ENCODE peak calls at places on chromosomes 7 and 10, in seven cellular contexts. F, R, M, Y, E, C and V are unnamed samples.

GRCh38 chr7:70446448-70447143 is 685.3 kb upstream of the GALNT17 start:
- DNase-seq in F (no peak), R (no peak), M (no peak), Y (no peak), E (no peak), C (no peak), V (no peak)

GRCh38 chr10:101005361-101005760 is 5.8 kb downstream of the LZTS2 start:
- DNase-seq in F (no peak), R (no peak), M (no peak), Y (no peak), E (no peak), C (peak), V (no peak)

GRCh38 chr10:80163741-80164341 is 31.3 kb downstream of the PLAC9 start:
- DNase-seq in F (peak), R (no peak), M (peak), Y (no peak), E (no peak), C (no peak), V (no peak)

GRCh38 chr7:93148135-93148534 is at the start of gene SAMD9L:
- DNase-seq in F (peak), R (no peak), M (peak), Y (no peak), E (no peak), C (no peak), V (no peak)

GRCh38 chr10:99973190-99973589 is 36.6 kb downstream of the DNMBP start:
- DNase-seq in F (no peak), R (no peak), M (no peak), Y (no peak), E (no peak), C (no peak), V (no peak)

GRCh38 chr10:92490387-92490786 is 83.5 kb downstream of the IDE start:
- DNase-seq in F (no peak), R (no peak), M (peak), Y (no peak), E (no peak), C (no peak), V (no peak)

GRCh38 chr7:76386691-76387260 is 22.7 kb downstream of the SSC4D start:
- DNase-seq in F (no peak), R (no peak), M (peak), Y (no peak), E (no peak), C (no peak), V (no peak)

GRCh38 chr10:84548869-84549268 is 220.5 kb downstream of the CCSER2 start:
- DNase-seq in F (no peak), R (no peak), M (no peak), Y (no peak), E (no peak), C (no peak), V (no peak)

GRCh38 chr7:15430191-15430590 is 131.6 kb downstream of the AGMO start:
- DNase-seq in F (no peak), R (no peak), M (no peak), Y (no peak), E (no peak), C (no peak), V (no peak)

GRCh38 chr7:155576900-155577508 is 30.6 kb upstream of the CNPY1 start:
- DNase-seq in F (no peak), R (no peak), M (no peak), Y (no peak), E (no peak), C (no peak), V (no peak)

GRCh38 chr10:62239994-62240393 is 28.6 kb downstream of the RTKN2 start:
- DNase-seq in F (peak), R (no peak), M (no peak), Y (no peak), E (no peak), C (no peak), V (no peak)

GRCh38 chr7:130994378-130995115 is 260.5 kb upstream of the KLF14 start:
- DNase-seq in F (peak), R (peak), M (no peak), Y (no peak), E (peak), C (no peak), V (peak)

GRCh38 chr7:74506329-74506724 is 52.6 kb downstream of the GTF2IRD1 start:
- DNase-seq in F (no peak), R (no peak), M (no peak), Y (no peak), E (no peak), C (no peak), V (no peak)

GRCh38 chr7:129499915-129500463 is 2.3 kb upstream of the SMKR1 start:
- DNase-seq in F (no peak), R (no peak), M (no peak), Y (no peak), E (no peak), C (no peak), V (no peak)

GRCh38 chr7:111744501-111745155 is 182.3 kb upstream of the IMMP2L start:
- DNase-seq in F (peak), R (no peak), M (peak), Y (no peak), E (no peak), C (no peak), V (no peak)

GRCh38 chr10:5447071-5447470 is 34.7 kb downstream of the NET1 start:
- DNase-seq in F (peak), R (no peak), M (peak), Y (no peak), E (no peak), C (no peak), V (no peak)

GRCh38 chr10:78657622-78658165 is 411.1 kb upstream of the ZMIZ1 start:
- DNase-seq in F (peak), R (peak), M (peak), Y (peak), E (peak), C (peak), V (peak)

GRCh38 chr10:90413196-90413595 is 444.6 kb downstream of the HTR7 start:
- DNase-seq in F (peak), R (no peak), M (peak), Y (no peak), E (no peak), C (no peak), V (no peak)

GRCh38 chr10:93413252-93413689 is 68.9 kb downstream of the MYOF start:
- DNase-seq in F (peak), R (no peak), M (no peak), Y (peak), E (no peak), C (no peak), V (no peak)

GRCh38 chr7:40873248-40873647 is 738.4 kb downstream of the SUGCT start:
- DNase-seq in F (no peak), R (no peak), M (no peak), Y (no peak), E (no peak), C (no peak), V (no peak)

GRCh38 chr7:49980414-49980813 is 112.6 kb downstream of the ZPBP start:
- DNase-seq in F (no peak), R (no peak), M (no peak), Y (no peak), E (no peak), C (no peak), V (no peak)

GRCh38 chr10:118914626-118915025 is 114.9 kb upstream of the NANOS1 start:
- DNase-seq in F (no peak), R (no peak), M (no peak), Y (no peak), E (no peak), C (no peak), V (no peak)
- H3K27ac ChIP-seq in F (no peak), R (no peak), M (no peak), Y (no peak), E (no peak), C (no peak), V (no peak)

GRCh38 chr10:25766213-25766612 is 167.8 kb upstream of the MYO3A start:
- DNase-seq in F (no peak), R (no peak), M (no peak), Y (no peak), E (no peak), C (no peak), V (no peak)
- H3K27ac ChIP-seq in F (no peak), R (no peak), M (no peak), Y (no peak), E (no peak), C (no peak), V (no peak)

DNA sequence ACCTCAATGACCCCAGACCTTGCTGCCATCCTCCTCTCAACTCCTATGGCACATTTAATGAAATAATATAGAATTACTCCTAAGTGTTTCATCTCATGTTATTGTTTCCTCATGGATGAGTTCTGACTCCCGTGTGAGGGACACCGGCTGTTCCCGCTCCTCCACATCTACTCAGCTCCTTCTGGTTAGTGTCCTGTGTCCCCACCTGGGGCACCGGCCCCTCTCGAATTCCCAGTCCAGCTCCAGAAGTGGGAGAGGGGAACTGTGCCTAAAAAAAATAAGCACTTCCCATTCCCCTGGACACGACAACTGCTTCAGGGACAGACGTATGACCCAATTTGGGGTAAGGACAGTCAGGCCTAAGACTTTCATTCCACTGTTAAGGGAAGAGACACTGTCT is 58.3 kb downstream of the PIP4K2A start:
- DNase-seq in F (no peak), R (no peak), M (no peak), Y (no peak), E (no peak), C (no peak), V (no peak)
- H3K27ac ChIP-seq in F (no peak), R (no peak), M (peak), Y (peak), E (no peak), C (no peak), V (no peak)

GRCh38 chr10:35684625-35685024 is 42.5 kb upstream of the FZD8 start:
- DNase-seq in F (no peak), R (no peak), M (no peak), Y (no peak), E (no peak), C (no peak), V (no peak)
- H3K27ac ChIP-seq in F (no peak), R (no peak), M (no peak), Y (no peak), E (no peak), C (no peak), V (no peak)

DNA sequence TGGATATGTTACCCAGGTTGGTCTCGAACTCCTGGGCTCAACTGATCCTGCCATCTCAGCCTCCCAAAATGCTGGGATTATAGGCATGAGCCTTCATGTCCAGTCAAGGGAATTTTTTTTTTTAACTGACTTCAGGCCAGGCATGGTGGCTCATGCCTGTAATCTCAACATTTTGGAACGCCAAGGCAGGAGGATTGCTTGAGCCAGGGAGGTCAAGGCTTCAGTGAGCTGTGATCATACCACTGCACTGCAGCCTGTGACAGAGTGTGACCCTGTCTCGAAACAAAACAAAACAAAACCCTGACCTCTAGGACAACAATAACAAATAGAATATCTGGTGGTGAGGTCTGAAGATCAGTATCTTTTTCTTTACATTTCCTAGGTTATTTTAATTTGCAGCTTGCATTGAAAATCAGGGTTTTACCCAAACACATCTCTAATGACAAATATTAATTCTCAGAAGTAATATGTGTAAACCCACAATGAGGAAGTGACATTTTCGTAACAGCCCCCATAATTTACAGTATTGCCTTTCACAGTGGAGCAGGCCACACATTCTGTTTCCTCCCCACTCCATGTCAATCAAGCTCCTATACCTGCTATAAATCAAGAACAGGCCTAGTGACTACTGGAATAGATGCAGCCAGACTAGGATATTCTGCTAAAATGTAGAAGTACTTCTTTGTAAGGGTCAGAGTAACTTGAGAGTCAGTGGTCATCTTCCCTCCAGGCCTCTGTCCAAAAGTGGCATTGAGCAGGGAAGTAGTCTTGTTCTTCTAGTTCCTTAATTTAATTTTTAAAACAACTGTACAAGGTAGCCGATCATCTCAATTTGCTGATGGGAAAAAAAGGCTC is 43.3 kb upstream of the ECHDC3 start:
- DNase-seq in F (no peak), R (no peak), M (no peak), Y (no peak), E (no peak), C (no peak), V (no peak)
- H3K27ac ChIP-seq in F (no peak), R (no peak), M (no peak), Y (no peak), E (no peak), C (no peak), V (no peak)

GRCh38 chr10:71214641-71215160 is 2.3 kb downstream of the UNC5B start:
- DNase-seq in F (no peak), R (no peak), M (no peak), Y (no peak), E (no peak), C (peak), V (no peak)

GRCh38 chr10:71212249-71213126 is at the start of gene UNC5B:
- DNase-seq in F (peak), R (peak), M (peak), Y (peak), E (peak), C (peak), V (peak)

GRCh38 chr10:71211759-71212248 is 566 bp upstream of the UNC5B start:
- DNase-seq in F (no peak), R (no peak), M (no peak), Y (no peak), E (no peak), C (no peak), V (no peak)

GRCh38 chr10:71213127-71213616 is 802 bp downstream of the UNC5B start:
- DNase-seq in F (peak), R (no peak), M (peak), Y (peak), E (no peak), C (peak), V (no peak)

DNA sequence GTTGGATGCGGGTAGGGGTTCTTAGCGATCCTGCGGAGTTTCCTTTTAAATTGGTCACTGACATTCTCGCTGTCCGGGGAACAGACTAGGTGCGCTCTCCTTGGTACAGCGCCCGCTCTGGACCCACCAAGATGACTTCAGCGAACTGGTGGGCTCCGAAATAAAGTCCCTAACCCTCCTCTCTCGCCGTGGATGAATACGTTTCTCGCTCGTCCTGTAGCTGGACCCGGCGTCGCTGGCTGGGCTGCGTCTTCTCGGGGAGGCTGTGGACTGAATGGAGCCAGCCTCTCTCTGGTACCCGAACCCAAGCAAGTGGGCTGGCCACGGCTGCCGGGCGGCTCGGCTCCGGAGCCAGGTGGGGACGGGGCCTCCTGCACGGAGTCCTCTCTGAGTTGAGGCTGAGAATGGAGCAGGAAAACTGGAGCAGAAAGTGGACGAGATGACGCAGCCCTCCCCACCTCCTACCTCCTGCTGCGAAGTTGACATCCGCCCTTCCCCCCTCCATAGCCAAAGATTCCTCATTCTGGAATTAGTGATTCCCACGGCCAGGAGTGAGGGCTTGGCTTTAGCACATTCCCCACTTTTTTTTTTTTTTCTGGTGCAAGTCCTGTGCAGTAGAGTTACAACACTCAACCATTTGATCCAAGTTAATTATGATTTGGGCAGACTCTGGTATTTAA is 1.5 kb downstream of the UNC5B start:
- DNase-seq in F (peak), R (no peak), M (peak), Y (no peak), E (no peak), C (peak), V (no peak)
- H3K27ac ChIP-seq in F (peak), R (no peak), M (peak), Y (no peak), E (no peak), C (peak), V (peak)

DNA sequence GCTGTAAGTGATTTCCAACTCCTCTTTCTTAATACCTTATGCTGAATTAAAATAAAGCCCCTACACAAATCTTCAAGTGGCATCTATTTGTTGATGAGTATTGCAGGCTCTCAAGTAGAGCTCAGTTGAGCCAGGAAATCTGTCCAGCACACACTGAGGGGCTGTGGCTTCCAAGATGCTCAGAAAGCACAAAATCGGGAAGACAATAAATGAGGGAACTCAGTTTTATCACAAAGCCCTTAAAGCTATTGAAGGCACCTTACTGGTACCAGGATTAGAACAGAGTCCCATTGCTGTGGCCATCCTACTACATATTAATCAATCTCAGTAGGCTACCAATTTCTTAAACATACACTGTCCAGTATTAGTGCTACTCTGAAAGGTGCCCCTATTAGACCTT is 28.4 kb downstream of the COL1A2 start:
- DNase-seq in F (peak), R (no peak), M (no peak), Y (no peak), E (no peak), C (no peak), V (no peak)
- H3K27ac ChIP-seq in F (no peak), R (peak), M (peak), Y (no peak), E (no peak), C (no peak), V (no peak)

GRCh38 chr7:139340037-139340807 is 915 bp upstream of the FMC1 start:
- DNase-seq in F (peak), R (peak), M (peak), Y (peak), E (peak), C (peak), V (peak)
- H3K27ac ChIP-seq in F (peak), R (peak), M (peak), Y (peak), E (peak), C (peak), V (peak)

GRCh38 chr7:87318741-87319140 is 26.7 kb upstream of the CROT start:
- DNase-seq in F (no peak), R (no peak), M (no peak), Y (no peak), E (no peak), C (no peak), V (no peak)

GRCh38 chr7:87317691-87318245 is 27.7 kb upstream of the CROT start:
- DNase-seq in F (no peak), R (no peak), M (no peak), Y (no peak), E (no peak), C (no peak), V (no peak)

GRCh38 chr7:87316097-87316700 is 29.3 kb upstream of the CROT start:
- DNase-seq in F (no peak), R (no peak), M (no peak), Y (no peak), E (no peak), C (no peak), V (no peak)

GRCh38 chr7:87312215-87312865 is 33.1 kb upstream of the CROT start:
- DNase-seq in F (peak), R (no peak), M (peak), Y (peak), E (no peak), C (no peak), V (peak)

DNA sequence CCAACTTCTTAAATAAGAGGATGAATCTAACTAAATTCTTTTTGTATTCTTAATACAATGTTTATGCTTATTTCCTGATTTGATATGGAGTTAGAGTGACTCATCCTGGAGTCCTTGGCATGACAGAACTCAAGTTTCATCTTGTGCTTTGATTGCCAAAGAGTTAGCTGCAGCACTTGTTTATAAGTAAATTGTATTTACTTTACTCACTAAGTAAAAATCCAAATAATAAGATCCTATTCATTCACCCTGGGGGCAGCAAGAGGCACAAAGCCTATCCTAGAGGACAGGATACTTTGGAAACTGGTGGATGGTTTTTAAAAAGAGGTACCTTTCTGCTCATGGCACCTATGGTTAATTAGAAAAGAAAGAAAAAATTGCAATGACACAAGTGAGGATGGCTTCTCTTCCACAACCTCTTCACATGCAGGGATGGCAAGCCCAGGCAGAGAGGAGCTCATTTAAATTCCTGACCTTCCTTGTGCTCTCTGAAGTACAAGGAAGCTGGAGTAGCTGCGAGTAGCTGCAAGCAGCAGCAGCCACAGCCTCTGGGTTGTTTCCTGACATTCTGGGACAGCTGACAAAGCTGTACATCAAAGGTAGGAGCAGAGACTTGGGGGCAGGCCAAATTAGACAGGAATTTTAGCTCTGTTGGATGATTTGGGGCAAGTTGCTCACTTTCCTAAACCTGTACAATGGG is 28.5 kb upstream of the CROT start:
- DNase-seq in F (peak), R (no peak), M (peak), Y (no peak), E (no peak), C (no peak), V (no peak)
- H3K27ac ChIP-seq in F (no peak), R (no peak), M (peak), Y (no peak), E (no peak), C (no peak), V (no peak)